ENCODE peak calls at places on chromosomes 6 and 20, in four cellular contexts. U is NCI-H446, O is cardiac muscle cell, S is hypothalamus. I is an unnamed sample.

GRCh38 chr6:157143885-157144795 is 179.2 kb downstream of the TMEM242 start:
- DNase-seq in U (peak), O (peak), S (no peak), I (no peak)

GRCh38 chr6:167324111-167324510 is 775 bp upstream of the TTLL2 start:
- DNase-seq in U (no peak), O (no peak), S (no peak), I (no peak)

GRCh38 chr6:82783587-82784253 is 281.9 kb downstream of the UBE3D start:
- DNase-seq in U (no peak), O (peak), S (no peak), I (no peak)

GRCh38 chr6:4336778-4337442 is 201.5 kb upstream of the ECI2 start:
- DNase-seq in U (no peak), O (no peak), S (no peak), I (no peak)

GRCh38 chr6:45464685-45465084 is 87.0 kb upstream of the SUPT3H start:
- DNase-seq in U (no peak), O (no peak), S (no peak), I (no peak)

GRCh38 chr6:41294463-41294862 is 8.0 kb upstream of the TREM1 start:
- DNase-seq in U (no peak), O (no peak), S (no peak), I (no peak)

GRCh38 chr6:113796040-113796439 is 61.1 kb upstream of the MARCKS start:
- DNase-seq in U (no peak), O (no peak), S (no peak), I (no peak)

GRCh38 chr6:34465551-34466241 is at the start of gene PACSIN1:
- DNase-seq in U (no peak), O (peak), S (no peak), I (peak)

GRCh38 chr20:24991897-24992419 is 593 bp downstream of the APMAP start:
- DNase-seq in U (no peak), O (peak), S (no peak), I (peak)

GRCh38 chr6:111057074-111057752 is 30.1 kb upstream of the SLC16A10 start:
- DNase-seq in U (peak), O (peak), S (no peak), I (peak)

GRCh38 chr20:61558726-61559125 is 306.7 kb downstream of the CDH4 start:
- DNase-seq in U (no peak), O (no peak), S (no peak), I (no peak)

GRCh38 chr20:31496761-31497295 is 17.4 kb upstream of the HM13 start:
- DNase-seq in U (peak), O (no peak), S (no peak), I (no peak)

GRCh38 chr6:31402324-31403282 is 792 bp upstream of the MICA start:
- DNase-seq in U (no peak), O (no peak), S (no peak), I (no peak)

GRCh38 chr20:20860078-20860806 is 147.8 kb upstream of the RALGAPA2 start:
- DNase-seq in U (peak), O (peak), S (peak), I (peak)